ENCODE peak calls at places on chromosome 9, in nine cellular contexts. One of them, this sample, is unnamed.

GRCh38 chr9:105413486-105414068 is 34.3 kb upstream of the FSD1L start:
- DNase-seq in T-helper 9 cell: no peak
- DNase-seq in WTC11: no peak
- DNase-seq in Peyer's patch: no peak
- DNase-seq in heart right ventricle: no peak
- DNase-seq in hypothalamus: no peak
- DNase-seq in AG09319: peak
- DNase-seq in PC-9: peak
- DNase-seq in T-helper 2 cell: no peak
- DNase-seq in this sample: no peak

GRCh38 chr9:85895685-85896084 is 45.3 kb upstream of the NAA35 start:
- DNase-seq in heart right ventricle: no peak
- DNase-seq in T-helper 9 cell: no peak
- DNase-seq in WTC11: no peak
- DNase-seq in hypothalamus: no peak
- DNase-seq in T-helper 2 cell: no peak
- DNase-seq in Peyer's patch: no peak
- DNase-seq in AG09319: no peak
- DNase-seq in PC-9: no peak
- DNase-seq in this sample: no peak

GRCh38 chr9:108580021-108580439 is 275.8 kb downstream of the ACTL7B start:
- DNase-seq in PC-9: peak
- DNase-seq in AG09319: no peak
- DNase-seq in T-helper 2 cell: no peak
- DNase-seq in heart right ventricle: no peak
- DNase-seq in Peyer's patch: no peak
- DNase-seq in T-helper 9 cell: no peak
- DNase-seq in hypothalamus: peak
- DNase-seq in WTC11: no peak
- DNase-seq in this sample: no peak

GRCh38 chr9:114259800-114260523 is 62.9 kb upstream of the ORM1 start:
- DNase-seq in AG09319: no peak
- DNase-seq in heart right ventricle: no peak
- DNase-seq in hypothalamus: no peak
- DNase-seq in T-helper 9 cell: no peak
- DNase-seq in PC-9: no peak
- DNase-seq in Peyer's patch: no peak
- DNase-seq in WTC11: no peak
- DNase-seq in T-helper 2 cell: no peak
- DNase-seq in this sample: no peak

GRCh38 chr9:35470894-35471293 is 19.0 kb upstream of the RUSC2 start:
- DNase-seq in heart right ventricle: no peak
- DNase-seq in hypothalamus: no peak
- DNase-seq in Peyer's patch: no peak
- DNase-seq in T-helper 2 cell: no peak
- DNase-seq in WTC11: no peak
- DNase-seq in T-helper 9 cell: no peak
- DNase-seq in AG09319: no peak
- DNase-seq in PC-9: no peak
- DNase-seq in this sample: no peak

GRCh38 chr9:109372246-109372645 is 51.4 kb upstream of the EPB41L4B start:
- DNase-seq in T-helper 2 cell: no peak
- DNase-seq in WTC11: no peak
- DNase-seq in AG09319: no peak
- DNase-seq in heart right ventricle: no peak
- DNase-seq in T-helper 9 cell: no peak
- DNase-seq in Peyer's patch: no peak
- DNase-seq in hypothalamus: no peak
- DNase-seq in PC-9: peak
- DNase-seq in this sample: no peak

GRCh38 chr9:37953775-37954437 is 50.0 kb upstream of the SLC25A51 start:
- DNase-seq in AG09319: peak
- DNase-seq in T-helper 2 cell: no peak
- DNase-seq in WTC11: no peak
- DNase-seq in hypothalamus: no peak
- DNase-seq in Peyer's patch: no peak
- DNase-seq in heart right ventricle: no peak
- DNase-seq in PC-9: peak
- DNase-seq in T-helper 9 cell: no peak
- DNase-seq in this sample: peak

GRCh38 chr9:137511758-137512463 is 38.3 kb downstream of the PNPLA7 start:
- DNase-seq in WTC11: no peak
- DNase-seq in hypothalamus: no peak
- DNase-seq in Peyer's patch: no peak
- DNase-seq in AG09319: no peak
- DNase-seq in T-helper 9 cell: no peak
- DNase-seq in PC-9: no peak
- DNase-seq in T-helper 2 cell: no peak
- DNase-seq in heart right ventricle: no peak
- DNase-seq in this sample: no peak

GRCh38 chr9:96674914-96675538 is 19.9 kb upstream of the PRXL2C start:
- DNase-seq in WTC11: no peak
- DNase-seq in heart right ventricle: no peak
- DNase-seq in hypothalamus: no peak
- DNase-seq in AG09319: no peak
- DNase-seq in T-helper 2 cell: no peak
- DNase-seq in T-helper 9 cell: no peak
- DNase-seq in PC-9: peak
- DNase-seq in Peyer's patch: no peak
- DNase-seq in this sample: no peak

GRCh38 chr9:29793970-29794369 is 2220.7 kb upstream of the C9orf72 start:
- DNase-seq in Peyer's patch: no peak
- DNase-seq in AG09319: no peak
- DNase-seq in WTC11: no peak
- DNase-seq in T-helper 2 cell: no peak
- DNase-seq in PC-9: no peak
- DNase-seq in hypothalamus: no peak
- DNase-seq in T-helper 9 cell: no peak
- DNase-seq in heart right ventricle: no peak
- DNase-seq in this sample: no peak

GRCh38 chr9:75855509-75855908 is 35.0 kb upstream of the PCSK5 start:
- DNase-seq in heart right ventricle: no peak
- DNase-seq in hypothalamus: no peak
- DNase-seq in Peyer's patch: no peak
- DNase-seq in T-helper 9 cell: no peak
- DNase-seq in WTC11: no peak
- DNase-seq in PC-9: no peak
- DNase-seq in T-helper 2 cell: no peak
- DNase-seq in AG09319: no peak
- DNase-seq in this sample: no peak

GRCh38 chr9:81535542-81536241 is 153.7 kb downstream of the TLE1 start:
- DNase-seq in Peyer's patch: no peak
- DNase-seq in PC-9: no peak
- DNase-seq in T-helper 2 cell: no peak
- DNase-seq in AG09319: no peak
- DNase-seq in WTC11: no peak
- DNase-seq in heart right ventricle: no peak
- DNase-seq in T-helper 9 cell: no peak
- DNase-seq in hypothalamus: no peak
- DNase-seq in this sample: no peak

GRCh38 chr9:113238859-113239231 is 17.5 kb downstream of the SLC31A1 start:
- DNase-seq in Peyer's patch: no peak
- DNase-seq in T-helper 2 cell: no peak
- DNase-seq in T-helper 9 cell: no peak
- DNase-seq in AG09319: no peak
- DNase-seq in WTC11: no peak
- DNase-seq in heart right ventricle: no peak
- DNase-seq in hypothalamus: no peak
- DNase-seq in PC-9: no peak
- DNase-seq in this sample: no peak